ENCODE peak calls at places on chromosomes 4 and X, in five cellular contexts. L is H1, X is SK-N-SH, Q is transverse colon, M is upper lobe of left lung. H is an unnamed sample.

GRCh38 chrX:36609653-36610585 is 398.2 kb upstream of the FAM47C start:
- DNase-seq in L (no peak), X (no peak), Q (no peak), M (no peak), H (no peak)

GRCh38 chrX:72498782-72499181 is 73.9 kb downstream of the HDAC8 start:
- DNase-seq in L (no peak), X (no peak), Q (no peak), M (no peak), H (no peak)

GRCh38 chr4:45442466-45442865 is 681.4 kb downstream of the GABRG1 start:
- DNase-seq in L (no peak), X (peak), Q (no peak), M (no peak), H (no peak)

GRCh38 chrX:154396948-154397887 is 959 bp upstream of the RPL10 start:
- DNase-seq in L (no peak), X (peak), Q (peak), M (peak), H (no peak)

GRCh38 chrX:13380230-13380629 is 60.4 kb upstream of the ATXN3L start:
- DNase-seq in L (no peak), X (no peak), Q (no peak), M (no peak), H (no peak)

GRCh38 chr4:149766135-149766534 is 49.5 kb downstream of the IQCM start:
- DNase-seq in L (no peak), X (no peak), Q (no peak), M (no peak), H (no peak)

GRCh38 chr4:113845138-113845537 is 83.6 kb upstream of the CAMK2D start:
- DNase-seq in L (no peak), X (no peak), Q (no peak), M (no peak), H (no peak)

GRCh38 chr4:89469930-89470375 is 162.4 kb upstream of the GPRIN3 start:
- DNase-seq in L (no peak), X (no peak), Q (no peak), M (no peak), H (no peak)

GRCh38 chrX:132407704-132408103 is 81.1 kb downstream of the MBNL3 start:
- DNase-seq in L (no peak), X (no peak), Q (no peak), M (no peak), H (no peak)

GRCh38 chr4:178240891-178241290 is 798.7 kb upstream of the AGA start:
- DNase-seq in L (no peak), X (no peak), Q (no peak), M (peak), H (no peak)

GRCh38 chrX:20545538-20545937 is 278.8 kb upstream of the RPS6KA3 start:
- DNase-seq in L (no peak), X (no peak), Q (no peak), M (no peak), H (no peak)

GRCh38 chr4:36159208-36159607 is 85.1 kb downstream of the ARAP2 start:
- DNase-seq in L (peak), X (peak), Q (no peak), M (no peak), H (no peak)

GRCh38 chr4:11487876-11488545 is 59.3 kb upstream of the HS3ST1 start:
- DNase-seq in L (no peak), X (no peak), Q (no peak), M (no peak), H (no peak)

GRCh38 chr4:180809439-180809838 is 1433.8 kb upstream of the TENM3 start:
- DNase-seq in L (no peak), X (no peak), Q (no peak), M (no peak), H (no peak)

GRCh38 chr4:141768954-141769353 is 132.6 kb downstream of the IL15 start:
- DNase-seq in L (no peak), X (no peak), Q (no peak), M (no peak), H (no peak)

GRCh38 chr4:102620697-102621497 is 119.7 kb downstream of the NFKB1 start:
- DNase-seq in L (no peak), X (peak), Q (peak), M (no peak), H (no peak)

GRCh38 chr4:176432811-176433540 is 113.2 kb downstream of the SPCS3 start:
- DNase-seq in L (no peak), X (no peak), Q (no peak), M (no peak), H (no peak)

GRCh38 chrX:20067709-20068315 is 48.9 kb downstream of the MAP7D2 start:
- DNase-seq in L (no peak), X (peak), Q (peak), M (no peak), H (peak)

GRCh38 chr4:176778491-176778890 is 14.2 kb downstream of the VEGFC start:
- DNase-seq in L (no peak), X (no peak), Q (no peak), M (no peak), H (no peak)

GRCh38 chr4:78949735-78950134 is 10.5 kb upstream of the PAQR3 start:
- DNase-seq in L (no peak), X (no peak), Q (no peak), M (no peak), H (no peak)

GRCh38 chr4:2042207-2042946 is 16.8 kb upstream of the NAT8L start:
- DNase-seq in L (no peak), X (peak), Q (peak), M (peak), H (no peak)

GRCh38 chr4:2084316-2084715 is 25.2 kb downstream of the NAT8L start:
- DNase-seq in L (no peak), X (no peak), Q (peak), M (peak), H (no peak)

GRCh38 chr4:110837896-110838450 is 215.1 kb upstream of the PITX2 start:
- DNase-seq in L (no peak), X (no peak), Q (no peak), M (no peak), H (no peak)

GRCh38 chrX:71579990-71580380 is 1.7 kb downstream of the GCNA start:
- DNase-seq in L (no peak), X (peak), Q (no peak), M (no peak), H (no peak)

GRCh38 chr4:26819026-26819425 is 41.6 kb upstream of the STIM2 start:
- DNase-seq in L (peak), X (no peak), Q (no peak), M (no peak), H (no peak)

GRCh38 chrX:134721766-134722532 is 63.7 kb upstream of the PLAC1 start:
- DNase-seq in L (no peak), X (no peak), Q (no peak), M (no peak), H (no peak)

GRCh38 chr4:32624943-32625603 is 1904.9 kb downstream of the PCDH7 start:
- DNase-seq in L (no peak), X (no peak), Q (no peak), M (no peak), H (no peak)

GRCh38 chr4:99300934-99301333 is 10.1 kb upstream of the ADH1A start:
- DNase-seq in L (no peak), X (no peak), Q (peak), M (no peak), H (peak)
- TF ChIP-seq EP300 in L (no peak), X (no peak), Q (peak), M (no peak), H (peak)

GRCh38 chrX:15854712-15855561 is at the start of gene AP1S2:
- DNase-seq in L (peak), X (peak), Q (peak), M (peak), H (peak)
- TF ChIP-seq POLR2AphosphoS5 in L (no peak), X (peak), Q (peak), M (peak), H (peak)

GRCh38 chr4:165839615-165840333 is 33.3 kb upstream of the TLL1 start:
- DNase-seq in L (no peak), X (no peak), Q (no peak), M (no peak), H (no peak)
- H3K27ac ChIP-seq in L (no peak), X (no peak), Q (no peak), M (peak), H (peak)

DNA sequence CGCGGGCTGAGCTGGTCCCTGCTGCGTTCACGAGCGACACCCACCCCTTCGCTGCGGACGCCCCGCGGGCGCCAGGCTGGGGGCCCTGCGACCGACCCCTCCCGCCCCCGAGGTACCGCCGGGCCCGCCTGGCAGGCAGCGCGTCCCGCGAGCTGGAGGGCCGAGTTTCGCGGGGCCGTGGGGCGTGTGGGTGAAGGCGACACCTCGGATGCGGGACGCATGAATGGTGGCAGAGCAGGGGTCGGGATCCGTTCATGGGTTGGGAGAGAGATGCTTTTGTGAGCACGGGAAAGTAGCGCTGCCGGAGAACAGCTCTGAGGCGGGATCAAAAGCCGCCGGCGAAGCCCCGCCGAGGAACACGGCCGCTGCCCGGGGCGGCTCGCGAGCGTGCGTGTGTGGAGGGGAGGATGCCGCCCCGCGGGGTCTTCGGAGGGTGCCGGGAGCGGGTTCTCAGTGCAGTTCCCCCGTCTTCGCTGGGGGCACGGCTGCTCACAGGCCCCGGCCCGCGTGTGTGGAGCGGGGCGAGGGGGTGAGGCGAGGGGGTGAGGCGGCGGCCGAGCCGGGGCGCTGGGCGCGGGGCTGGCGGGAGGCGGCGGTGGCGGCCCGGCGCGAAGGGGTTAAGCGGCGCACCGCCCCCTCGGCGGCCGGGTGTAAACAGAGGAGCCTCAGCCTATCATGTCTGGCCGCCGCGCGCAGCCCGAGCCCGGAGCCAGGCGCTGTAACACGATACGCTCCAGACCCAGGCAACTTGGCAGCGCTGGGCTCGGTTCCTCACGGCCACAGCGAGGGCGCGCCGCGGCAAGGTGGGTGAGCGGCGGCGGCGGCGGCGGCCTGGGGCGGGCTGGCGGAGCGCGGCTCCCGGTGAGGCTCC is 205.3 kb downstream of the TENM3 start:
- DNase-seq in L (peak), X (peak), Q (peak), M (peak), H (no peak)
- TF ChIP-seq EP300 in L (no peak), X (peak), Q (no peak), M (no peak), H (no peak)

GRCh38 chrX:15472523-15472922 is 20.6 kb downstream of the PIR start:
- DNase-seq in L (no peak), X (no peak), Q (no peak), M (no peak), H (no peak)

GRCh38 chrX:15468036-15468435 is 25.1 kb downstream of the PIR start:
- DNase-seq in L (no peak), X (peak), Q (peak), M (no peak), H (no peak)

GRCh38 chrX:15474058-15474457 is 19.1 kb downstream of the PIR start:
- DNase-seq in L (no peak), X (no peak), Q (no peak), M (no peak), H (no peak)

GRCh38 chrX:15469613-15470012 is 23.5 kb downstream of the PIR start:
- DNase-seq in L (no peak), X (no peak), Q (no peak), M (no peak), H (no peak)

GRCh38 chrX:15471016-15471415 is 22.1 kb downstream of the PIR start:
- DNase-seq in L (no peak), X (peak), Q (peak), M (no peak), H (no peak)
- TF ChIP-seq POLR2AphosphoS5 in L (no peak), X (no peak), Q (no peak), M (no peak), H (no peak)

GRCh38 chr4:123476089-123476488 is 79.5 kb downstream of the SPRY1 start:
- DNase-seq in L (no peak), X (no peak), Q (no peak), M (no peak), H (no peak)
- H3K27ac ChIP-seq in L (no peak), X (no peak), Q (no peak), M (no peak), H (no peak)

GRCh38 chrX:50768801-50769200 is 45.2 kb downstream of the SHROOM4 start:
- DNase-seq in L (no peak), X (no peak), Q (no peak), M (no peak), H (no peak)

GRCh38 chrX:50765986-50766385 is 48.0 kb downstream of the SHROOM4 start:
- DNase-seq in L (no peak), X (no peak), Q (no peak), M (no peak), H (no peak)

GRCh38 chrX:50770702-50771101 is 43.3 kb downstream of the SHROOM4 start:
- DNase-seq in L (no peak), X (no peak), Q (peak), M (no peak), H (no peak)

GRCh38 chrX:50769389-50770063 is 44.5 kb downstream of the SHROOM4 start:
- DNase-seq in L (no peak), X (no peak), Q (peak), M (no peak), H (no peak)
- TF ChIP-seq EP300 in L (no peak), X (no peak), Q (no peak), M (no peak), H (no peak)